ENCODE peak calls at places on chromosomes 12 and 14, in seven cellular contexts. One of them, this sample, is unnamed.

GRCh38 chr14:104252256-104253215 is 114.1 kb downstream of the KIF26A start:
- DNase-seq in GM12891: no peak
- DNase-seq in K562: no peak
- DNase-seq in HepG2: no peak
- DNase-seq in H1: no peak
- DNase-seq in GM12878: no peak
- DNase-seq in SK-N-SH: no peak
- DNase-seq in this sample: no peak

GRCh38 chr14:99982449-99983250 is 82.6 kb upstream of the EVL start:
- DNase-seq in GM12891: peak
- DNase-seq in K562: peak
- DNase-seq in HepG2: peak
- DNase-seq in H1: peak
- DNase-seq in GM12878: peak
- DNase-seq in SK-N-SH: peak
- DNase-seq in this sample: peak

GRCh38 chr12:55019784-55020183 is at the start of gene NEUROD4:
- DNase-seq in GM12891: no peak
- DNase-seq in K562: peak
- DNase-seq in HepG2: peak
- DNase-seq in H1: peak
- DNase-seq in GM12878: no peak
- DNase-seq in SK-N-SH: no peak
- DNase-seq in this sample: no peak

GRCh38 chr14:66174453-66174891 is 311.7 kb upstream of the CCDC196 start:
- DNase-seq in GM12891: no peak
- DNase-seq in K562: no peak
- DNase-seq in HepG2: no peak
- DNase-seq in H1: no peak
- DNase-seq in GM12878: no peak
- DNase-seq in SK-N-SH: no peak
- DNase-seq in this sample: no peak

GRCh38 chr12:1830981-1831930 is 10.9 kb downstream of the LRTM2 start:
- DNase-seq in GM12891: peak
- DNase-seq in K562: peak
- DNase-seq in HepG2: peak
- DNase-seq in H1: peak
- DNase-seq in GM12878: no peak
- DNase-seq in SK-N-SH: peak
- DNase-seq in this sample: no peak

GRCh38 chr14:74619672-74620131 is 7.7 kb upstream of the LTBP2 start:
- DNase-seq in GM12891: no peak
- DNase-seq in K562: peak
- DNase-seq in HepG2: peak
- DNase-seq in H1: no peak
- DNase-seq in GM12878: no peak
- DNase-seq in SK-N-SH: no peak
- DNase-seq in this sample: no peak

GRCh38 chr12:4451694-4452093 is 6.1 kb upstream of the FGF6 start:
- DNase-seq in GM12891: no peak
- DNase-seq in K562: no peak
- DNase-seq in HepG2: no peak
- DNase-seq in H1: no peak
- DNase-seq in GM12878: no peak
- DNase-seq in SK-N-SH: no peak
- DNase-seq in this sample: no peak

GRCh38 chr14:38549549-38549948 is 293.7 kb upstream of the CLEC14A start:
- DNase-seq in GM12891: no peak
- DNase-seq in K562: no peak
- DNase-seq in HepG2: no peak
- DNase-seq in H1: no peak
- DNase-seq in GM12878: no peak
- DNase-seq in SK-N-SH: no peak
- DNase-seq in this sample: no peak

GRCh38 chr14:101739446-101740141 is 21.9 kb upstream of the PPP2R5C start:
- DNase-seq in GM12891: no peak
- DNase-seq in K562: no peak
- DNase-seq in HepG2: no peak
- DNase-seq in H1: no peak
- DNase-seq in GM12878: no peak
- DNase-seq in SK-N-SH: no peak
- DNase-seq in this sample: no peak

GRCh38 chr12:115440438-115440837 is 756.5 kb upstream of the TBX3 start:
- DNase-seq in GM12891: no peak
- DNase-seq in K562: peak
- DNase-seq in HepG2: peak
- DNase-seq in H1: no peak
- DNase-seq in GM12878: no peak
- DNase-seq in SK-N-SH: no peak
- DNase-seq in this sample: no peak

GRCh38 chr12:78887008-78887407 is 22.4 kb downstream of the SYT1 start:
- DNase-seq in GM12891: no peak
- DNase-seq in K562: no peak
- DNase-seq in HepG2: peak
- DNase-seq in H1: no peak
- DNase-seq in GM12878: no peak
- DNase-seq in SK-N-SH: no peak
- DNase-seq in this sample: no peak

GRCh38 chr12:113184098-113184899 is 979 bp downstream of the DDX54 start:
- DNase-seq in GM12891: no peak
- DNase-seq in K562: no peak
- DNase-seq in HepG2: no peak
- DNase-seq in H1: no peak
- DNase-seq in GM12878: no peak
- DNase-seq in SK-N-SH: no peak
- DNase-seq in this sample: no peak

GRCh38 chr14:94945615-94946014 is 175.7 kb upstream of the GSC start:
- DNase-seq in GM12891: no peak
- DNase-seq in K562: no peak
- DNase-seq in HepG2: no peak
- DNase-seq in H1: no peak
- DNase-seq in GM12878: no peak
- DNase-seq in SK-N-SH: no peak
- DNase-seq in this sample: no peak
- TF ChIP-seq TAF1 in GM12891: no peak
- TF ChIP-seq TAF1 in K562: no peak
- TF ChIP-seq TAF1 in HepG2: no peak
- TF ChIP-seq TAF1 in H1: no peak
- TF ChIP-seq TAF1 in GM12878: no peak
- TF ChIP-seq TAF1 in SK-N-SH: no peak
- TF ChIP-seq TAF1 in this sample: no peak

DNA sequence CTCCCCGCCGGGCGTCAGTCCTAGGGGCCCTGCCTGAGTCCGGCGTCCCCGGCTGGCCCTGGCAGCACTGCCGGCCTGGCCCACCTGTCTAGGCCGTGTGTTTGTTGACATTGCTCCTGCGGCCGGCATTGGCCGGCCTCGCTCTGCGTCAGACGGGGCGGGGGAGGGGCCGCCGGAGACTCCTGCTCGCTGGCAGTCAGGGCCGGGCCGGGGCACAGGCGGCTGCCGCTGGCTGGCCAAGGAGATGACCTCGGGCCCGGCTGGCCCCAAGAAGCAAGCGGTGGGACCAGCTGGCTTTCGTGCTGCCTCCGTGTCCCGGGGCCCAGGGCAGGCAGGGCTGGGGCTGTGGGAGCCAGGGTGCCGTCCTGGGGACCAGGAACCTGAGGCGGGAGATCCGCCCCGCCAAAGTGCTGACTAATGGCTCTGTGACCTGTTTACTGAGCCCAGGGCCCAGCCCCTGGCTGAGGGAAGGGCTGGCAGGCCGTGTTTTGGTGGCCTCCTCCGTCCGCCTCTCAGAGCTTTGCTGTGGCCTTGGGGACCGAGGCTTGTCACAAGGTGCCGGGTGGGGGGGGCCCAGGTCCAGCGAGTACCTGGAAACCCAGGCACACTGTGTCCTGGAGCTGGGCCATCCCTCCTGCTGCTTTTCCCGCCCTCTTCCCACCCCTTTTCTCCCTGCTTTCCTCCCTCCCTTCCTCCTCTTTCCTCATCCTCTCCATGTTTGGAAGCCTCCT is 1.8 kb downstream of the ULK1 start:
- DNase-seq in GM12891: peak
- DNase-seq in K562: peak
- DNase-seq in HepG2: peak
- DNase-seq in H1: peak
- DNase-seq in GM12878: no peak
- DNase-seq in SK-N-SH: peak
- DNase-seq in this sample: peak
- TF ChIP-seq POLR2AphosphoS5 in GM12891: no peak
- TF ChIP-seq POLR2AphosphoS5 in K562: peak
- TF ChIP-seq POLR2AphosphoS5 in HepG2: peak
- TF ChIP-seq POLR2AphosphoS5 in H1: peak
- TF ChIP-seq POLR2AphosphoS5 in GM12878: no peak
- TF ChIP-seq POLR2AphosphoS5 in SK-N-SH: no peak
- TF ChIP-seq POLR2AphosphoS5 in this sample: no peak

GRCh38 chr12:31481415-31481814 is 109.5 kb downstream of the DENND5B start:
- DNase-seq in GM12891: no peak
- DNase-seq in K562: no peak
- DNase-seq in HepG2: no peak
- DNase-seq in H1: no peak
- DNase-seq in GM12878: no peak
- DNase-seq in SK-N-SH: no peak
- DNase-seq in this sample: no peak

GRCh38 chr12:31479516-31480210 is 111.3 kb downstream of the DENND5B start:
- DNase-seq in GM12891: no peak
- DNase-seq in K562: no peak
- DNase-seq in HepG2: no peak
- DNase-seq in H1: no peak
- DNase-seq in GM12878: no peak
- DNase-seq in SK-N-SH: no peak
- DNase-seq in this sample: no peak

GRCh38 chr12:31478898-31479297 is 112.0 kb downstream of the DENND5B start:
- DNase-seq in GM12891: no peak
- DNase-seq in K562: no peak
- DNase-seq in HepG2: no peak
- DNase-seq in H1: no peak
- DNase-seq in GM12878: no peak
- DNase-seq in SK-N-SH: no peak
- DNase-seq in this sample: no peak

GRCh38 chr12:31485570-31485969 is 105.4 kb downstream of the DENND5B start:
- DNase-seq in GM12891: no peak
- DNase-seq in K562: no peak
- DNase-seq in HepG2: no peak
- DNase-seq in H1: no peak
- DNase-seq in GM12878: no peak
- DNase-seq in SK-N-SH: no peak
- DNase-seq in this sample: no peak

DNA sequence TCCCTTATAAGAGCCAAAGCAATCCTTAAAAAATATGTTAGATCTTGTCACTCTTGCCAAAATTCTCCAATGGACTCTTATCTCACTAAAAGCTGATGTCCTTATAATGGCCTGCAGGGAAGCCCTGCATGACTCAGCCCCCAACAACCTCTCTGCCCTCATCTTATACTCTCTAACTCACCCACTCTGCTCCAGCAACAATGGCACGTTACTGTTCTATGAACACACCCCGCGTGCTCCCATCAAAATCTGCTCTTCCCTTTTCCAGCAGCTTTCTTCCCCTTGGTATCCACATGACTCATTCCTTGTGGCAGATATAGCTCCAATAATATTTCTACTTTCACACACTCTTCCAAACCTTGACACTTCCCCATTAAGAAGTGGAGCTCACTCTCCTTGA is 108.1 kb downstream of the DENND5B start:
- DNase-seq in GM12891: no peak
- DNase-seq in K562: no peak
- DNase-seq in HepG2: no peak
- DNase-seq in H1: no peak
- DNase-seq in GM12878: no peak
- DNase-seq in SK-N-SH: no peak
- DNase-seq in this sample: no peak
- TF ChIP-seq TAF1 in GM12891: no peak
- TF ChIP-seq TAF1 in K562: no peak
- TF ChIP-seq TAF1 in HepG2: no peak
- TF ChIP-seq TAF1 in H1: no peak
- TF ChIP-seq TAF1 in GM12878: no peak
- TF ChIP-seq TAF1 in SK-N-SH: no peak
- TF ChIP-seq TAF1 in this sample: no peak

GRCh38 chr12:49662998-49663843 is 39.9 kb downstream of the PRPF40B start:
- DNase-seq in GM12891: peak
- DNase-seq in K562: peak
- DNase-seq in HepG2: peak
- DNase-seq in H1: peak
- DNase-seq in GM12878: peak
- DNase-seq in SK-N-SH: peak
- DNase-seq in this sample: peak
- TF ChIP-seq POLR2AphosphoS5 in GM12891: peak
- TF ChIP-seq POLR2AphosphoS5 in K562: peak
- TF ChIP-seq POLR2AphosphoS5 in HepG2: no peak
- TF ChIP-seq POLR2AphosphoS5 in H1: no peak
- TF ChIP-seq POLR2AphosphoS5 in GM12878: peak
- TF ChIP-seq POLR2AphosphoS5 in SK-N-SH: no peak
- TF ChIP-seq POLR2AphosphoS5 in this sample: peak

This sample was measured in GM12892.